ENCODE peak calls at places on chromosomes 4 and X, in seven cellular contexts. P is AG10803, T is T-helper 1 cell, W is BE2C, E is tibial nerve, B is GM20000, O is iris pigment epithelial cell. J is an unnamed sample.

GRCh38 chrX:134601240-134601639 is 57.0 kb downstream of the PLAC1 start:
- DNase-seq in P (peak; percentile 60), T (no peak), W (no peak), E (no peak), B (no peak), O (peak; percentile 20), J (no peak)

GRCh38 chr4:6011686-6012085 is 6.5 kb downstream of the C4orf50 start:
- DNase-seq in P (no peak), T (no peak), W (peak; percentile 72), E (no peak), B (no peak), O (no peak), J (peak; percentile 96)

GRCh38 chr4:75289843-75290616 is 224.2 kb downstream of the RCHY1 start:
- DNase-seq in P (no peak), T (no peak), W (no peak), E (no peak), B (peak; percentile 27), O (peak; percentile 24), J (peak; percentile 95)

GRCh38 chr4:16686195-16686594 is 212.2 kb downstream of the LDB2 start:
- DNase-seq in P (peak; percentile 97), T (no peak), W (no peak), E (no peak), B (no peak), O (peak; percentile 96), J (no peak)

GRCh38 chr4:169070895-169071218 is 60.8 kb upstream of the CBR4 start:
- DNase-seq in P (no peak), T (no peak), W (no peak), E (no peak), B (no peak), O (peak; percentile 74), J (peak; percentile 95)

GRCh38 chr4:176123710-176124407 is 58.2 kb downstream of the WDR17 start:
- DNase-seq in P (peak; percentile 6), T (no peak), W (peak; percentile 39), E (no peak), B (peak; percentile 52), O (peak; percentile 7), J (peak; percentile 54)

GRCh38 chr4:107834241-107834856 is 9.6 kb downstream of the SGMS2 start:
- DNase-seq in P (no peak), T (no peak), W (no peak), E (no peak), B (no peak), O (no peak), J (no peak)

GRCh38 chrX:137427061-137427778 is 138.7 kb upstream of the ZIC3 start:
- DNase-seq in P (no peak), T (no peak), W (no peak), E (no peak), B (no peak), O (no peak), J (peak; percentile 59)

GRCh38 chr4:99859618-99860017 is 34.6 kb downstream of the LAMTOR3 start:
- DNase-seq in P (no peak), T (no peak), W (no peak), E (no peak), B (no peak), O (no peak), J (peak; percentile 14)

GRCh38 chrX:44828008-44828605 is 15.7 kb upstream of the DUSP21 start:
- DNase-seq in P (peak; percentile 69), T (no peak), W (peak; percentile 18), E (no peak), B (no peak), O (peak; percentile 88), J (peak; percentile 36)

GRCh38 chr4:148735432-148736155 is 293.4 kb upstream of the NR3C2 start:
- DNase-seq in P (no peak), T (no peak), W (no peak), E (no peak), B (no peak), O (no peak), J (peak; percentile 1)

J was measured in DMS53.